ENCODE peak calls at places on chromosomes 7 and 10, in five cellular contexts. A, Q, V, F and Y are unnamed samples.

GRCh38 chr7:143181349-143181748 is 1.9 kb upstream of the TAS2R39 start:
- DNase-seq in A (no peak), Q (no peak), V (no peak), F (no peak), Y (no peak)

GRCh38 chr7:99380032-99380822 is 5.7 kb downstream of the ARPC1B start:
- DNase-seq in A (no peak), Q (no peak), V (peak), F (no peak), Y (peak)

GRCh38 chr7:74429153-74429747 is 24.5 kb upstream of the GTF2IRD1 start:
- DNase-seq in A (no peak), Q (no peak), V (peak), F (peak), Y (no peak)

GRCh38 chr7:101814081-101814995 is 3.1 kb upstream of the CUX1 start:
- DNase-seq in A (no peak), Q (peak), V (peak), F (no peak), Y (peak)

GRCh38 chr10:101046332-101047238 is 15.2 kb upstream of the KAZALD1 start:
- DNase-seq in A (no peak), Q (no peak), V (peak), F (no peak), Y (peak)

GRCh38 chr7:113026941-113027340 is 59.7 kb downstream of the GPR85 start:
- DNase-seq in A (no peak), Q (no peak), V (peak), F (no peak), Y (no peak)

GRCh38 chr7:75727881-75728592 is 10.7 kb downstream of the HIP1 start:
- DNase-seq in A (no peak), Q (peak), V (peak), F (no peak), Y (peak)

GRCh38 chr10:24306507-24306875 is 97.6 kb downstream of the KIAA1217 start:
- DNase-seq in A (no peak), Q (no peak), V (no peak), F (no peak), Y (no peak)

GRCh38 chr7:45663167-45663921 is 89.2 kb downstream of the ADCY1 start:
- DNase-seq in A (no peak), Q (peak), V (peak), F (no peak), Y (no peak)

GRCh38 chr7:44100458-44101303 is 3.5 kb upstream of the AEBP1 start:
- DNase-seq in A (no peak), Q (no peak), V (peak), F (peak), Y (no peak)

GRCh38 chr10:126433351-126433750 is 45.1 kb upstream of the ADAM12 start:
- DNase-seq in A (no peak), Q (peak), V (peak), F (no peak), Y (no peak)

GRCh38 chr10:5775705-5776104 is 37.5 kb downstream of the GDI2 start:
- DNase-seq in A (peak), Q (no peak), V (no peak), F (no peak), Y (peak)

GRCh38 chr10:49109669-49110335 is 5.5 kb downstream of the VSTM4 start:
- DNase-seq in A (no peak), Q (no peak), V (no peak), F (peak), Y (peak)